ENCODE peak calls at places on chromosomes 1 and 21, in nine cellular contexts. D is astrocyte of the spinal cord, S is neural progenitor cell, Q is pancreas, Z is IMR-90, L is vagina, M is heart left ventricle, B is heart right ventricle, C is RWPE1. Y is an unnamed sample.

GRCh38 chr1:165581926-165582325 is 38.1 kb downstream of the LRRC52 start:
- DNase-seq in D (no peak), S (no peak), Q (no peak), Z (no peak), L (no peak), M (no peak), B (no peak), C (no peak), Y (no peak)

GRCh38 chr1:200036616-200037270 is 9.2 kb downstream of the NR5A2 start:
- DNase-seq in D (no peak), S (peak; percentile 45), Q (peak; percentile 89), Z (no peak), L (no peak), M (no peak), B (no peak), C (no peak), Y (no peak)

GRCh38 chr1:23528245-23528978 is 2.6 kb downstream of the E2F2 start:
- DNase-seq in D (peak; percentile 65), S (no peak), Q (peak; percentile 68), Z (peak; percentile 46), L (no peak), M (peak; percentile 81), B (peak; percentile 69), C (peak; percentile 92), Y (peak; percentile 88)

GRCh38 chr1:2019162-2019542 is at the start of gene GABRD:
- DNase-seq in D (no peak), S (peak; percentile 68), Q (no peak), Z (no peak), L (no peak), M (no peak), B (no peak), C (peak; percentile 63), Y (no peak)

GRCh38 chr21:20023199-20023598 is 975.0 kb upstream of the NCAM2 start:
- DNase-seq in D (no peak), S (no peak), Q (no peak), Z (no peak), L (no peak), M (no peak), B (no peak), C (no peak), Y (no peak)

GRCh38 chr1:56506314-56506743 is 73.0 kb downstream of the PLPP3 start:
- DNase-seq in D (no peak), S (no peak), Q (no peak), Z (no peak), L (peak; percentile 86), M (peak; percentile 32), B (no peak), C (no peak), Y (no peak)

GRCh38 chr1:228213917-228214808 is 6.3 kb downstream of the OBSCN start:
- DNase-seq in D (no peak), S (no peak), Q (no peak), Z (no peak), L (no peak), M (no peak), B (no peak), C (no peak), Y (peak; percentile 77)

GRCh38 chr1:21956720-21957552 is 19.8 kb upstream of the HSPG2 start:
- DNase-seq in D (peak; percentile 10), S (no peak), Q (peak; percentile 91), Z (peak; percentile 47), L (no peak), M (peak; percentile 65), B (peak; percentile 74), C (peak; percentile 95), Y (no peak)

GRCh38 chr1:205783904-205784303 is 8.6 kb upstream of the RAB29 start:
- DNase-seq in D (peak; percentile 50), S (peak; percentile 23), Q (no peak), Z (peak; percentile 48), L (no peak), M (no peak), B (no peak), C (no peak), Y (no peak)

GRCh38 chr1:22204989-22205913 is 62.4 kb upstream of the WNT4 start:
- DNase-seq in D (no peak), S (no peak), Q (peak; percentile 67), Z (no peak), L (no peak), M (no peak), B (no peak), C (no peak), Y (no peak)

GRCh38 chr1:1361233-1361981 is 3.1 kb upstream of the MXRA8 start:
- DNase-seq in D (no peak), S (no peak), Q (no peak), Z (no peak), L (no peak), M (no peak), B (no peak), C (no peak), Y (no peak)

GRCh38 chr1:94658221-94658620 is 116.7 kb upstream of the F3 start:
- DNase-seq in D (peak; percentile 71), S (no peak), Q (peak; percentile 50), Z (peak; percentile 79), L (no peak), M (peak; percentile 63), B (peak; percentile 75), C (no peak), Y (no peak)

GRCh38 chr1:157086299-157086698 is 13.3 kb downstream of the ETV3L start:
- DNase-seq in D (no peak), S (no peak), Q (no peak), Z (no peak), L (peak; percentile 49), M (no peak), B (no peak), C (no peak), Y (peak; percentile 30)

DNA sequence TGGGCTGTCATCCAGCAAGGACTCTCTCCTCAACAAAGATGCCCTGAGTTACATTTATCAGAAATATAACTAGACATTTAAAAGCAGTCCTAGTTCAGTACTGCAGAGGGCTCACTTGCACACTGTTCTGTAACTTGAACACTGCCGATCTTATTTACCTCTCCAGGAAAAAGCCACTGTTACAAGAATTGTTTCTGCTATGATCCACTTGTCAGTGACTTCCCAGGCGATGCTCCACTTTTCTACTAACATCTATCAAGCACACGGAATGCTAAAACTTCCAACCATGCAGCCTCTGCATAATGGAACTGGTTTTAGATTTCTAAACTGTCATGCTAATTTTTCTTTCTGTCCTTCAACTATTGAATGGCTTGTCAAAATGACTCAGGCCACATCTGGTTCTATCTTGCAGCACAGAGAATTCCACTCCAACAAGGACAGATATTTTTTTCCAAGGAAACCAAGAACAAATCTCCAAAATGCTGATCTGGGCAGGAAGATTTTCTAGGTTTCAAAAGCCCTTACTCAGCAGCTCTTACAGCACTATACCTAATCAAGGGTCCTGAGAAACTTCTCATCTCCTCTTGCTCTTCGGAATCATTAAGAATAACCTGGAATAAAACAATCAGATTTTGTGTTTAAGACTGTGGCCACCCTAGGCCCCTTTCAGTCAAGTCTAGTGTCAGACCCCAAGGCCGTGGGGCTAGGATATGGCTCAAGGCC is 9.9 kb downstream of the SEC16B start:
- DNase-seq in D (peak; percentile 48), S (no peak), Q (no peak), Z (peak; percentile 68), L (no peak), M (no peak), B (no peak), C (peak; percentile 54), Y (peak; percentile 38)
- TF ChIP-seq CTCF in D (peak; percentile 48), S (peak; percentile 18), Q (no peak), Z (peak; percentile 66), L (no peak), M (peak; percentile 19), B (peak; percentile 54), C (peak; percentile 48), Y (peak; percentile 66)

GRCh38 chr21:24367936-24368335 is 1239.3 kb downstream of the MRPL39 start:
- DNase-seq in D (peak; percentile 17), S (no peak), Q (no peak), Z (peak; percentile 43), L (no peak), M (no peak), B (no peak), C (peak; percentile 25), Y (no peak)

GRCh38 chr21:24369751-24370150 is 1237.5 kb downstream of the MRPL39 start:
- DNase-seq in D (no peak), S (no peak), Q (no peak), Z (peak; percentile 2), L (no peak), M (no peak), B (no peak), C (no peak), Y (no peak)

GRCh38 chr21:24375201-24375600 is 1232.1 kb downstream of the MRPL39 start:
- DNase-seq in D (no peak), S (no peak), Q (no peak), Z (no peak), L (no peak), M (no peak), B (no peak), C (no peak), Y (no peak)

DNA sequence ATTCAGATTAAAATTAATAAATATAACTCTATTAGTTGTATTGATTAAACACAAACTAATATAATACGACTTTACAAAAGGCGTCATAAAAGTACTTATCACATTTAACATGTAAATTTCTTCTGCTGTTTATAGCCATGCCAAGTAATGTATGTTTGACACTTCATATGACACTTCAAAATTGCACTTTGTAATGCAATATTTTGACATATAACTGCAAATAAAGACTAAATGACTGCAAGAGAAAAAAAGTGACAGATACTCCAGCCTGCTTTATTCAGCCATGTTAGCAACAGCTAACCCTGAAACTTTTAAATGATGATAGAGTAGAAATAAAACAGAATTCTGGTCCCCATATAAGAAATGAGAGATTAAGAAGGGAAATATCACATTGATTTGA is 1238.0 kb downstream of the MRPL39 start:
- DNase-seq in D (no peak), S (no peak), Q (no peak), Z (no peak), L (no peak), M (no peak), B (no peak), C (no peak), Y (no peak)
- TF ChIP-seq CTCF in D (no peak), S (no peak), Q (no peak), Z (no peak), L (no peak), M (no peak), B (no peak), C (no peak), Y (no peak)

GRCh38 chr1:203480084-203480483 is 4.5 kb downstream of the PRELP start:
- DNase-seq in D (peak; percentile 8), S (no peak), Q (no peak), Z (peak; percentile 74), L (no peak), M (no peak), B (no peak), C (no peak), Y (no peak)
- TF ChIP-seq CTCF in D (no peak), S (no peak), Q (no peak), Z (no peak), L (peak; percentile 70), M (no peak), B (no peak), C (no peak), Y (no peak)

DNA sequence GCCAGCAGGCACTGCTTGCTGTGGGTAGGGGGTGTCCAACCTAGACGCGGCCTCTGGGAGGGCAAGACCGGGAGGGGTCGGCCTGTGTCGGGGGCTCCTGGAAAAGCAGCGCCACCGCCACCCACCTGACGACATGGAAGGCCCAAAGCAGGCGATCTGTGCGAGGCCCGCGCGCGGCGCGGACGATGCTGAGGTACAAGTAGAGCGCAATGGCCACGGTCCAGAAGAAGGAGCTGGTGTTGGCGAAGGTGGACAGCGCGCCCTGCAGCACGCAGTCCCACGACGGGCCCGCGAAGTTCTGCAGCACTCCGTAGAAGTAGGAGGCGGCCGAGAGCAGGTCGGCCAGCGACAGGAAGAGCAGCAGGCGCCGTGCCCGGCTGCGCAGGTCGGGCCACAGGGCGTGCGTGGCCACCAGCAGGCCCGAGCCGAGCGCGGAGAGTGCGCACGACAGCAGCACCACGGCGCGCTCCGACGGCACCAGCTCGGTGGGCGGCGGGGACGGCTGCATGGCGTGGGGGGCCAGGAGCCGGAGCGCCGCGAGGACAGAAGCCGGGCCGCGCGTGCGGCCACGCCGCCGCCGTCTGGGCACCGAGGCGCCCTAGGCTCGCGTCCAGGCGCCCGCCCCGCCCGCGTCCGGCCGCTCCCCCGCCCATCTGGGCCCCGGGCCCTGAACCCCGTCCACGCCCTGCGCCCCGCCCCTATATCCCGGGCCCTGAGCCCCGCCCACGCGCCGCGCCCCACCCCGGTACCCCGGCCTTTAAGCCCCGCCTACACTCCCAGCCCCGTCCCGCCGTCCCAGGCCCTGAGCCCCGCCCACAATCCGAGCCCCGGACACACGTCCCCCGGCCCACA is at the start of gene GPR157:
- DNase-seq in D (peak; percentile 64), S (peak; percentile 93), Q (peak; percentile 85), Z (peak; percentile 61), L (no peak), M (peak; percentile 92), B (peak; percentile 89), C (peak; percentile 100), Y (no peak)
- TF ChIP-seq CTCF in D (peak; percentile 10), S (peak; percentile 11), Q (no peak), Z (peak; percentile 12), L (peak; percentile 15), M (peak; percentile 15), B (peak; percentile 32), C (no peak), Y (no peak)